ENCODE peak calls at places on chromosomes 7 and 10, in seven cellular contexts. Q is iris pigment epithelial cell, P is HTR-8/SVneo, E is SHP77 treated with DMSO at 0.1 percent for 48 hours, F is hippocampal formation, T is neural crest cell, K is amygdala. N is an unnamed sample.

GRCh38 chr10:46294641-46295230 is 7.9 kb downstream of the ANTXRL start:
- DNase-seq in Q (no peak), P (no peak), E (no peak), F (no peak), T (no peak), K (no peak), N (no peak)

GRCh38 chr7:112362053-112362650 is 88.1 kb upstream of the IFRD1 start:
- DNase-seq in Q (no peak), P (no peak), E (no peak), F (no peak), T (no peak), K (no peak), N (peak)

GRCh38 chr10:77422491-77423338 is 214.9 kb downstream of the KCNMA1 start:
- DNase-seq in Q (no peak), P (no peak), E (no peak), F (no peak), T (no peak), K (no peak), N (no peak)

GRCh38 chr7:115672024-115672423 is 358.5 kb downstream of the TFEC start:
- DNase-seq in Q (peak), P (no peak), E (no peak), F (no peak), T (no peak), K (no peak), N (no peak)

GRCh38 chr7:27412164-27412563 is 169.6 kb downstream of the EVX1 start:
- DNase-seq in Q (no peak), P (no peak), E (no peak), F (no peak), T (no peak), K (no peak), N (no peak)

GRCh38 chr7:113774182-113774807 is 144.5 kb downstream of the PPP1R3A start:
- DNase-seq in Q (peak), P (peak), E (peak), F (peak), T (no peak), K (no peak), N (no peak)

GRCh38 chr7:39394105-39394504 is 172.1 kb upstream of the YAE1 start:
- DNase-seq in Q (no peak), P (no peak), E (no peak), F (no peak), T (no peak), K (no peak), N (no peak)

GRCh38 chr10:100864981-100865380 is 47.8 kb upstream of the SLF2 start:
- DNase-seq in Q (no peak), P (no peak), E (no peak), F (no peak), T (no peak), K (no peak), N (no peak)

GRCh38 chr10:6177880-6178281 is 24.9 kb upstream of the PFKFB3 start:
- DNase-seq in Q (no peak), P (no peak), E (no peak), F (no peak), T (no peak), K (no peak), N (no peak)

GRCh38 chr7:158138329-158138597 is 449.4 kb downstream of the PTPRN2 start:
- DNase-seq in Q (no peak), P (no peak), E (no peak), F (no peak), T (no peak), K (no peak), N (no peak)

GRCh38 chr7:44212581-44213184 is 11.9 kb downstream of the YKT6 start:
- DNase-seq in Q (no peak), P (no peak), E (no peak), F (no peak), T (no peak), K (no peak), N (no peak)

GRCh38 chr7:69677054-69677847 is 79.0 kb downstream of the AUTS2 start:
- DNase-seq in Q (no peak), P (no peak), E (no peak), F (no peak), T (no peak), K (no peak), N (no peak)

GRCh38 chr7:68107256-68107655 is 1110.6 kb downstream of the TYW1 start:
- DNase-seq in Q (no peak), P (no peak), E (no peak), F (no peak), T (no peak), K (no peak), N (no peak)

GRCh38 chr7:152924238-152924637 is 164.7 kb downstream of the ACTR3B start:
- DNase-seq in Q (no peak), P (no peak), E (no peak), F (peak), T (no peak), K (no peak), N (no peak)

GRCh38 chr10:89502556-89502955 is 32.8 kb downstream of the SLC16A12 start:
- DNase-seq in Q (peak), P (no peak), E (no peak), F (no peak), T (no peak), K (no peak), N (no peak)

GRCh38 chr7:43636093-43636492 is 53.2 kb downstream of the STK17A start:
- DNase-seq in Q (peak), P (no peak), E (peak), F (no peak), T (no peak), K (no peak), N (no peak)

GRCh38 chr10:107727762-107728317 is 563.3 kb upstream of the SORCS1 start:
- DNase-seq in Q (peak), P (no peak), E (no peak), F (no peak), T (no peak), K (no peak), N (no peak)

GRCh38 chr7:21084286-21084685 is 297.6 kb upstream of the SP8 start:
- DNase-seq in Q (no peak), P (no peak), E (peak), F (no peak), T (no peak), K (no peak), N (no peak)

GRCh38 chr7:96116173-96116572 is 205.7 kb downstream of the SLC25A13 start:
- DNase-seq in Q (no peak), P (no peak), E (no peak), F (no peak), T (no peak), K (no peak), N (no peak)

GRCh38 chr7:23418046-23418445 is 52.2 kb downstream of the IGF2BP3 start:
- DNase-seq in Q (peak), P (no peak), E (no peak), F (no peak), T (no peak), K (no peak), N (no peak)

GRCh38 chr10:118522791-118523498 is 72.5 kb downstream of the PRLHR start:
- DNase-seq in Q (peak), P (no peak), E (no peak), F (no peak), T (no peak), K (no peak), N (no peak)

GRCh38 chr7:5629941-5630340 is 151.5 kb downstream of the RNF216 start:
- DNase-seq in Q (peak), P (peak), E (no peak), F (no peak), T (no peak), K (no peak), N (no peak)

GRCh38 chr10:35232509-35232908 is 103.8 kb upstream of the CCNY start:
- DNase-seq in Q (no peak), P (no peak), E (no peak), F (no peak), T (no peak), K (no peak), N (no peak)

GRCh38 chr7:83611776-83612175 is 37.2 kb downstream of the SEMA3E start:
- DNase-seq in Q (no peak), P (no peak), E (no peak), F (no peak), T (no peak), K (no peak), N (no peak)

GRCh38 chr7:16264436-16265183 is 156.7 kb downstream of the CRPPA start:
- DNase-seq in Q (peak), P (no peak), E (no peak), F (no peak), T (no peak), K (no peak), N (no peak)